ENCODE peak calls at places on chromosomes 5 and 9, in seven cellular contexts. One of them, this sample, is unnamed.

GRCh38 chr9:128045876-128046275 is 21.2 kb downstream of the NAIF1 start:
- DNase-seq in AG20443: no peak
- DNase-seq in cardiac fibroblast: no peak
- DNase-seq in non-pigmented ciliary epithelial cell: no peak
- DNase-seq in HEK293T: no peak
- DNase-seq in SHP77 treated with DMSO at 0.1 percent for 48 hours: no peak
- DNase-seq in astrocyte: no peak
- DNase-seq in this sample: no peak

GRCh38 chr9:21549251-21549765 is 67.2 kb upstream of the IFNE start:
- DNase-seq in HEK293T: peak; percentile 38
- DNase-seq in AG20443: peak; percentile 62
- DNase-seq in cardiac fibroblast: peak; percentile 98
- DNase-seq in non-pigmented ciliary epithelial cell: peak; percentile 91
- DNase-seq in astrocyte: peak; percentile 99
- DNase-seq in SHP77 treated with DMSO at 0.1 percent for 48 hours: no peak
- DNase-seq in this sample: peak; percentile 93

GRCh38 chr9:18795947-18796705 is 236.9 kb downstream of the SAXO1 start:
- DNase-seq in non-pigmented ciliary epithelial cell: peak; percentile 86
- DNase-seq in HEK293T: no peak
- DNase-seq in AG20443: peak; percentile 81
- DNase-seq in SHP77 treated with DMSO at 0.1 percent for 48 hours: no peak
- DNase-seq in cardiac fibroblast: peak; percentile 74
- DNase-seq in astrocyte: peak; percentile 98
- DNase-seq in this sample: peak; percentile 27

GRCh38 chr5:113488645-113489184 is 462 bp upstream of the MCC start:
- DNase-seq in SHP77 treated with DMSO at 0.1 percent for 48 hours: no peak
- DNase-seq in AG20443: no peak
- DNase-seq in HEK293T: no peak
- DNase-seq in astrocyte: peak; percentile 32
- DNase-seq in cardiac fibroblast: no peak
- DNase-seq in non-pigmented ciliary epithelial cell: no peak
- DNase-seq in this sample: peak; percentile 11

GRCh38 chr5:14035859-14036440 is 91.5 kb upstream of the DNAH5 start:
- DNase-seq in AG20443: peak; percentile 87
- DNase-seq in HEK293T: peak; percentile 49
- DNase-seq in SHP77 treated with DMSO at 0.1 percent for 48 hours: peak; percentile 45
- DNase-seq in non-pigmented ciliary epithelial cell: peak; percentile 100
- DNase-seq in cardiac fibroblast: peak; percentile 83
- DNase-seq in astrocyte: peak; percentile 100
- DNase-seq in this sample: peak; percentile 100

GRCh38 chr5:45692481-45692880 is 3.7 kb downstream of the HCN1 start:
- DNase-seq in astrocyte: no peak
- DNase-seq in SHP77 treated with DMSO at 0.1 percent for 48 hours: no peak
- DNase-seq in non-pigmented ciliary epithelial cell: no peak
- DNase-seq in AG20443: no peak
- DNase-seq in cardiac fibroblast: no peak
- DNase-seq in HEK293T: no peak
- DNase-seq in this sample: no peak

GRCh38 chr9:35636135-35636876 is 14.4 kb downstream of the SIT1 start:
- DNase-seq in SHP77 treated with DMSO at 0.1 percent for 48 hours: no peak
- DNase-seq in astrocyte: no peak
- DNase-seq in non-pigmented ciliary epithelial cell: no peak
- DNase-seq in AG20443: no peak
- DNase-seq in cardiac fibroblast: no peak
- DNase-seq in HEK293T: no peak
- DNase-seq in this sample: no peak

GRCh38 chr9:117963493-117963892 is 259.3 kb downstream of the TLR4 start:
- DNase-seq in non-pigmented ciliary epithelial cell: no peak
- DNase-seq in AG20443: no peak
- DNase-seq in SHP77 treated with DMSO at 0.1 percent for 48 hours: no peak
- DNase-seq in cardiac fibroblast: no peak
- DNase-seq in HEK293T: no peak
- DNase-seq in astrocyte: no peak
- DNase-seq in this sample: no peak

GRCh38 chr5:3323144-3323543 is 272.5 kb upstream of the IRX1 start:
- DNase-seq in astrocyte: no peak
- DNase-seq in SHP77 treated with DMSO at 0.1 percent for 48 hours: no peak
- DNase-seq in AG20443: no peak
- DNase-seq in cardiac fibroblast: no peak
- DNase-seq in non-pigmented ciliary epithelial cell: no peak
- DNase-seq in HEK293T: no peak
- DNase-seq in this sample: no peak

GRCh38 chr5:172133359-172134029 is 54.5 kb downstream of the STK10 start:
- DNase-seq in non-pigmented ciliary epithelial cell: peak; percentile 88
- DNase-seq in AG20443: peak; percentile 97
- DNase-seq in cardiac fibroblast: peak; percentile 90
- DNase-seq in astrocyte: peak; percentile 95
- DNase-seq in SHP77 treated with DMSO at 0.1 percent for 48 hours: no peak
- DNase-seq in HEK293T: no peak
- DNase-seq in this sample: peak; percentile 98

GRCh38 chr9:35424356-35425352 is 65.3 kb upstream of the RUSC2 start:
- DNase-seq in HEK293T: no peak
- DNase-seq in AG20443: no peak
- DNase-seq in astrocyte: no peak
- DNase-seq in SHP77 treated with DMSO at 0.1 percent for 48 hours: no peak
- DNase-seq in cardiac fibroblast: no peak
- DNase-seq in non-pigmented ciliary epithelial cell: no peak
- DNase-seq in this sample: no peak